ENCODE peak calls at places on chromosomes 1 and 21, in four cellular contexts. P is lower lobe of right lung; J is tibial artery; Z is effector memory CD4-positive, alpha-beta T cell. H is an unnamed sample.

GRCh38 chr1:167462341-167462740 is 56.0 kb downstream of the CD247 start:
- DNase-seq in P (no peak), J (no peak), Z (no peak), H (no peak)

GRCh38 chr21:39444406-39445145 is 1.0 kb downstream of the LCA5L start:
- DNase-seq in P (no peak), J (no peak), Z (no peak), H (no peak)

GRCh38 chr21:46220847-46221246 is 7.7 kb downstream of the LSS start:
- DNase-seq in P (no peak), J (no peak), Z (no peak), H (no peak)

GRCh38 chr1:212975607-212975918 is 25.2 kb downstream of the VASH2 start:
- DNase-seq in P (no peak), J (no peak), Z (no peak), H (no peak)

GRCh38 chr21:41931041-41931451 is 22.8 kb downstream of the C2CD2 start:
- DNase-seq in P (no peak), J (no peak), Z (no peak), H (no peak)

GRCh38 chr1:30668026-30668425 is 55.4 kb downstream of the MATN1 start:
- DNase-seq in P (no peak), J (no peak), Z (no peak), H (no peak)

GRCh38 chr21:43884861-43885370 is 19.9 kb downstream of the AGPAT3 start:
- DNase-seq in P (no peak), J (no peak), Z (no peak), H (no peak)

GRCh38 chr21:27734146-27734545 is 767.3 kb upstream of the ADAMTS5 start:
- DNase-seq in P (no peak), J (no peak), Z (no peak), H (no peak)

GRCh38 chr1:179366093-179366800 is 476 bp downstream of the AXDND1 start:
- DNase-seq in P (no peak), J (no peak), Z (no peak), H (no peak)

GRCh38 chr1:236518343-236518742 is 5.4 kb upstream of the LGALS8 start:
- DNase-seq in P (no peak), J (no peak), Z (no peak), H (no peak)

GRCh38 chr1:76425843-76426145 is 351.2 kb downstream of the ST6GALNAC3 start:
- DNase-seq in P (no peak), J (no peak), Z (no peak), H (no peak)

GRCh38 chr1:194959795-194960194 is 1648.4 kb downstream of the KCNT2 start:
- DNase-seq in P (no peak), J (no peak), Z (no peak), H (no peak)

GRCh38 chr1:236753554-236753953 is 41.5 kb upstream of the MTR start:
- DNase-seq in P (no peak), J (no peak), Z (no peak), H (no peak)

GRCh38 chr1:24725209-24725651 is 20.0 kb upstream of the CLIC4 start:
- DNase-seq in P (no peak), J (no peak), Z (no peak), H (no peak)

GRCh38 chr1:43367026-43367903 is 546 bp downstream of the ELOVL1 start:
- DNase-seq in P (peak; percentile 58), J (peak; percentile 25), Z (no peak), H (no peak)

GRCh38 chr1:58568271-58568860 is 8.7 kb downstream of the TACSTD2 start:
- DNase-seq in P (no peak), J (no peak), Z (no peak), H (no peak)

GRCh38 chr1:61091455-61091854 is 9.1 kb downstream of the NFIA start:
- DNase-seq in P (no peak), J (no peak), Z (no peak), H (no peak)

GRCh38 chr21:33403128-33403785 is at the start of gene IFNGR2:
- DNase-seq in P (peak; percentile 68), J (no peak), Z (peak; percentile 48), H (no peak)

GRCh38 chr1:217574265-217574949 is 56.5 kb downstream of the GPATCH2 start:
- DNase-seq in P (no peak), J (no peak), Z (no peak), H (no peak)

GRCh38 chr1:5594056-5594956 is 397.9 kb downstream of the NPHP4 start:
- DNase-seq in P (no peak), J (no peak), Z (no peak), H (no peak)

GRCh38 chr1:110535985-110536384 is 17.0 kb upstream of the KCNA10 start:
- DNase-seq in P (no peak), J (no peak), Z (no peak), H (no peak)

GRCh38 chr1:177873238-177873637 is 96.6 kb downstream of the SEC16B start:
- DNase-seq in P (no peak), J (no peak), Z (no peak), H (no peak)

GRCh38 chr1:35715568-35716002 is 3.1 kb downstream of the C1orf216 start:
- DNase-seq in P (peak; percentile 77), J (peak; percentile 47), Z (peak; percentile 58), H (no peak)

GRCh38 chr21:43268086-43268803 is 99.4 kb downstream of the CRYAA start:
- DNase-seq in P (peak; percentile 30), J (no peak), Z (no peak), H (no peak)

GRCh38 chr1:11316701-11317100 is 43.7 kb downstream of the UBIAD1 start:
- DNase-seq in P (no peak), J (no peak), Z (no peak), H (peak; percentile 6)

GRCh38 chr1:205287723-205288122 is 33.8 kb downstream of the NUAK2 start:
- DNase-seq in P (no peak), J (no peak), Z (no peak), H (no peak)
- H3K4me1 ChIP-seq in P (peaks cover 53% of the 10 kb centered on the region), J (no peaks in the 10 kb centered on the region), Z (peaks cover 53% of the 10 kb centered on the region), H (no peaks in the 10 kb centered on the region)

DNA sequence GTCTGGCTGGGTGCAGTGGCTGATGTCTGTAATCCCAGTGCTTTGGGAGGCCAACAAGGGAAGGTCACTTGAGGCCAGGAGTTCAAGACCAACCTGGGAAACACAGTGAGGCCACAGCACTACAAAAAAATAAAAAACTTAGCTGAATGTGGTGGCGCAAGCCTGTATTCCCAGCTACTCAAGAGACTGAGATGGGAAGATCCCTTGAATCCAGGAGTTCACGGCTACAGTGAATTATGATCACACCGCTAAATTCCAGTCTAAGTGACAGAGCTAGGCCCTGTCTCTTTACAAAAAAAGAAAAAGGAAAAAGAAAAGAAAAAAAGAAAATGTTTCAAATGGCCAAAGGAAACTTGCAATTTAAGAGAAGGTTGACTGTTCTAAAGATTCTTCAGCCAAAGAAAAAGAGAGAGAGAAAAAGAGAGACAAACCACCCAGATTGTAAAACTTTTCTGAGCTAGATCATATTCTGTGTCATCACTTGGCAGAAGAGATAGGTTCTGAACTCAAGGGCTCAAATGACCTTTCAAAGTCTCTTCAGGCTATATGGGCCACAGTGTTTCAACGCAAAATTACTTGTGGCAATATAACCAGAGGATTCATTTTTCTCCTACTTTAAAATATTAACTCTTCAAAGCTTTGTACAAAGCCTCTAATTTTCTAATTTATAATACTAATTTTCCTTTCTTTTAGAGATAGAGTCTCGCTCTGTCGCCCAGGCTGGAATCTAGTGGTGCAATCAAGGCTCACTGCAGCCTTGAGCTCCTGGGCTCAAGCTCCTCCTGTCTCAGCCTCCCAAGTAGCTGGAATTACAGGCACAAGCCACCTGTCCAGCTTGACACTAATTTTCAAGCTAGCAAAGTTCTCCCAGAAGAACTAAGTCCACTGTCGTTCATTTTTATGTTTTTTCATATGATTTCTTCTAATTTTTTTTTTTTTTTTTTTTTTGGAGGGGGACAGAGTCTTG is 20.5 kb downstream of the ARID4B start:
- DNase-seq in P (no peak), J (no peak), Z (no peak), H (no peak)
- H3K4me1 ChIP-seq in P (peaks cover 39% of the 10 kb centered on the region), J (no peaks in the 10 kb centered on the region), Z (peaks cover 51% of the 10 kb centered on the region), H (no peaks in the 10 kb centered on the region)

DNA sequence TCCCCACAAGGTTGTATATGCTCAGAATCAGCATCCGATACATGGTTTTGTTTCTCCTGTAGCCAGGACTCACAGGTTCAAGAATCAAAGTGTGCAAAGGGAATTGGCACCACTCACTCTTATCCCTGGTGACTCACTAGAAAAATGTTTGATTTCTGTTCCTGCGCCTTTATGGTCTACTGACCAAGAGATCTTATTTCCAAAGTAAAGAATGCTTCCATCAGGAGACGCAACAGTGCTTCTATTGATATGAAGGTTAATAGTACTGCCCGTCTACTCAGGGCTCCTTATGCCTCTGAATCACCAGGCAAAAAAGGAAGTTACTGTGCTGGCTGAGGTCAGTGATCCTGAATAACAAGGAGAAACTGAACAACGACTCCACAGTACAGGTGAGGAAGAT is 1392.0 kb upstream of the PRMT6 start:
- DNase-seq in P (no peak), J (no peak), Z (no peak), H (no peak)
- H3K4me1 ChIP-seq in P (no peaks in the 10 kb centered on the region), J (no peaks in the 10 kb centered on the region), Z (no peaks in the 10 kb centered on the region), H (no peaks in the 10 kb centered on the region)

GRCh38 chr1:214459895-214460294 is 91.5 kb downstream of the PTPN14 start:
- DNase-seq in P (no peak), J (no peak), Z (no peak), H (no peak)
- H3K4me1 ChIP-seq in P (peaks cover 6% of the 10 kb centered on the region), J (no peaks in the 10 kb centered on the region), Z (no peaks in the 10 kb centered on the region), H (peaks cover 16% of the 10 kb centered on the region)

GRCh38 chr1:53306168-53306567 is 21.7 kb downstream of the LRP8 start:
- DNase-seq in P (no peak), J (no peak), Z (no peak), H (no peak)
- H3K4me1 ChIP-seq in P (no peaks in the 10 kb centered on the region), J (no peaks in the 10 kb centered on the region), Z (peaks cover 3% of the 10 kb centered on the region), H (no peaks in the 10 kb centered on the region)

DNA sequence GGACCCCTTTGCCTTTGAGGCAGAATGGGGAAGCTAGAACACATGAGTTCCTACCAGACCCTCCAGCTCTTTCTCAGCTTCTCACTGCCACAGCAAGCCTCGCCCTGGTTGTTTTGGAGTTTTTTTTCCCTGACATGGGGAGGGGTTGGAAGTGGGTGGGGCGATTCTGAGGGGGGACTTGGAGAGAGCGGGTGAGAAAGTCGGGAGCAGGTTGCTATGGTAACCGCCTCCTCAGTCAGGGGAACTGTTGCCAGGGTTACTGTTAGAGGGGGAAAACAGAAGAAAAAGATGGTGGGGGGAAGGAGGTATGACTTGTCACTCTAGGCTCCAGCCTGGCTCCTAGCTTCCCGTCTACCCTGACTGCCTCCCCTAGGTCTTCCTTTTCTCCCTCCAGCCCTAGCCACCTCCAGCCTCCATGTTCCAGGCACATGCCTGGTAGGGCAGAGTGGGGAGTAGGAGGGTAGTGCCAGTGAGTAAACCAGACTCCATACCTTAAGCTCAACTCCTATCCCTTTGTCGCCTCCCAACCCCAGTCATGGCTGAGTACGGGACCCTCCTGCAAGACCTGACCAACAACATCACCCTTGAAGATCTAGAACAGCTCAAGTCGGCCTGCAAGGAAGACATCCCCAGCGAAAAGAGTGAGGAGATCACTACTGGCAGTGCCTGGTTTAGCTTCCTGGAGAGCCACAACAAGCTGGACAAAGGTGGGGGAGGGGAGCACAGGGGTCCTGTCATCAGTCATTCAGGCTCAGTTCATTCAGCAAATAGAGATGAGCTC is 6.0 kb downstream of the PEA15 start:
- DNase-seq in P (no peak), J (no peak), Z (no peak), H (no peak)
- H3K4me1 ChIP-seq in P (peaks cover 42% of the 10 kb centered on the region), J (no peaks in the 10 kb centered on the region), Z (peaks cover 2% of the 10 kb centered on the region), H (peaks cover 24% of the 10 kb centered on the region)

DNA sequence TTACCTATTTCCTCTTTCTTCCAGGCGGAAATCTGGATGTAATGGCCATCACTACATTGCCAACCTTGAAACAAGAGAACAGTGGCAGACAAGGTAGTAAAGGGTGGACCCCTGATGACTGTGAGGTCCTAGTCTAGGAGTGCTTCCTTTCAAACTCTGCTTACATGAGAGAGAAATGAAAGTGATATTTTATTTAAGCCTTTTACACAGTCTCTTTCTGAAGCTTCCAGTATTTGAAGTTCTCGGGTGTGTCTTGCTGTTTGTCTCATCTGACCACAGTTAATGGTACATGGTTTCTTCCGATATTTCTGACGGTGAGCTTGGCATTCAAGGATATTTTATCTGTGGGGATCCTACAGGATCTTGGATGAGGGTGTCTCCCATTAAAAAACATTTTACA is 215.2 kb downstream of the SLC45A1 start:
- DNase-seq in P (no peak), J (no peak), Z (no peak), H (no peak)
- H3K4me1 ChIP-seq in P (peaks cover 7% of the 10 kb centered on the region), J (no peaks in the 10 kb centered on the region), Z (no peaks in the 10 kb centered on the region), H (no peaks in the 10 kb centered on the region)

H was measured in tibial nerve.